ENCODE peak calls at places on chromosomes 5 and 9, in six cellular contexts. L is activated CD4-positive, alpha-beta T cell treated with anti-CD3 and anti-CD28 coated beads, Interleukin-2, amount 10 ng/mL, durations not matched to agents 7 days and 5 days; R is H7; U is retinal pigment epithelial cell; F is smooth muscle cell of the brain vasculature; T is GM06990. S is an unnamed sample.

GRCh38 chr5:100260968-100261367 is 274.2 kb upstream of the FAM174A start:
- DNase-seq in L (no peak), R (no peak), U (no peak), F (no peak), T (no peak), S (no peak)

GRCh38 chr5:172106511-172107356 is 81.3 kb downstream of the STK10 start:
- DNase-seq in L (peak), R (peak), U (no peak), F (no peak), T (peak), S (peak)

GRCh38 chr9:72443855-72444254 is 77.6 kb upstream of the TMC1 start:
- DNase-seq in L (peak), R (no peak), U (no peak), F (no peak), T (peak), S (no peak)

GRCh38 chr9:121876658-121877271 is 216.3 kb downstream of the TTLL11 start:
- DNase-seq in L (no peak), R (no peak), U (peak), F (no peak), T (no peak), S (no peak)

GRCh38 chr5:35354751-35355150 is 124.5 kb upstream of the PRLR start:
- DNase-seq in L (no peak), R (no peak), U (no peak), F (no peak), T (no peak), S (no peak)

GRCh38 chr5:143887901-143888648 is 76.1 kb downstream of the HMHB1 start:
- DNase-seq in L (no peak), R (no peak), U (no peak), F (peak), T (no peak), S (no peak)

GRCh38 chr5:74660146-74660545 is 19.6 kb upstream of the ENC1 start:
- DNase-seq in L (no peak), R (no peak), U (no peak), F (no peak), T (no peak), S (no peak)

GRCh38 chr5:169831331-169831730 is 149.0 kb downstream of the INSYN2B start:
- DNase-seq in L (no peak), R (no peak), U (no peak), F (no peak), T (no peak), S (no peak)

GRCh38 chr9:96209407-96210031 is 92.5 kb downstream of the HSD17B3 start:
- DNase-seq in L (no peak), R (no peak), U (no peak), F (no peak), T (no peak), S (no peak)

GRCh38 chr9:128689293-128689770 is 310 bp downstream of the SET start:
- DNase-seq in L (peak), R (peak), U (no peak), F (no peak), T (no peak), S (peak)

GRCh38 chr5:95027151-95027721 is 257.7 kb downstream of the MCTP1 start:
- DNase-seq in L (no peak), R (no peak), U (peak), F (no peak), T (no peak), S (no peak)

GRCh38 chr9:22863736-22864135 is 417.1 kb downstream of the DMRTA1 start:
- DNase-seq in L (no peak), R (peak), U (no peak), F (no peak), T (no peak), S (peak)

GRCh38 chr5:159440235-159440634 is 109.9 kb upstream of the IL12B start:
- DNase-seq in L (no peak), R (peak), U (no peak), F (no peak), T (no peak), S (no peak)

GRCh38 chr9:98128316-98128715 is 9.3 kb upstream of the TRIM14 start:
- DNase-seq in L (no peak), R (no peak), U (no peak), F (no peak), T (no peak), S (no peak)

GRCh38 chr5:181167814-181168488 is 20.6 kb downstream of the OR2V2 start:
- DNase-seq in L (peak), R (peak), U (no peak), F (no peak), T (peak), S (peak)

GRCh38 chr5:159917919-159918487 is 1.7 kb downstream of the ADRA1B start:
- DNase-seq in L (no peak), R (no peak), U (no peak), F (no peak), T (no peak), S (no peak)

GRCh38 chr5:179435181-179435580 is 89.9 kb upstream of the ADAMTS2 start:
- DNase-seq in L (no peak), R (no peak), U (no peak), F (no peak), T (no peak), S (no peak)

GRCh38 chr5:77898385-77898784 is 122.2 kb upstream of the TBCA start:
- DNase-seq in L (no peak), R (no peak), U (no peak), F (no peak), T (no peak), S (no peak)

GRCh38 chr9:109401169-109401989 is 80.5 kb upstream of the EPB41L4B start:
- DNase-seq in L (peak), R (peak), U (peak), F (peak), T (no peak), S (peak)

GRCh38 chr5:84602371-84602771 is 217.7 kb upstream of the EDIL3 start:
- DNase-seq in L (no peak), R (no peak), U (no peak), F (no peak), T (no peak), S (no peak)

GRCh38 chr9:78775889-78776288 is 479.0 kb downstream of the PSAT1 start:
- DNase-seq in L (no peak), R (no peak), U (no peak), F (no peak), T (no peak), S (no peak)